ENCODE peak calls at places on chromosome 7, in nine cellular contexts. L is aorta, V is NCI-H524, D is A549, C is brain microvascular endothelial cell, X is GM12878, N is EH, E is C1 segment of cervical spinal cord, B is lower leg skin. A is an unnamed sample.

GRCh38 chr7:137681657-137682562 is 164.9 kb downstream of the DGKI start:
- DNase-seq in L (no peak), B (no peak), X (no peak), E (no peak), V (no peak), N (peak), C (peak), D (no peak), A (no peak)

GRCh38 chr7:1708640-1709249 is 38.7 kb downstream of the ELFN1 start:
- DNase-seq in B (no peak), N (no peak), V (no peak), X (no peak), D (no peak), C (no peak), L (peak), E (no peak), A (no peak)

GRCh38 chr7:26061340-26062239 is 90.4 kb upstream of the NFE2L3 start:
- DNase-seq in X (peak), L (peak), V (peak), N (peak), B (peak), D (peak), C (peak), E (peak), A (peak)

GRCh38 chr7:55086413-55087201 is 67.8 kb downstream of the EGFR start:
- DNase-seq in X (peak), L (no peak), B (no peak), D (no peak), C (peak), E (peak), V (no peak), N (peak), A (no peak)

GRCh38 chr7:80273327-80273726 is 138.7 kb downstream of the GNAI1 start:
- DNase-seq in V (no peak), N (peak), X (no peak), B (no peak), E (no peak), C (no peak), D (no peak), L (no peak), A (no peak)

GRCh38 chr7:95209778-95210177 is 114.6 kb downstream of the PON1 start:
- DNase-seq in B (no peak), N (no peak), X (no peak), C (no peak), V (no peak), D (no peak), L (no peak), E (no peak), A (no peak)

GRCh38 chr7:34806831-34807230 is 148.8 kb downstream of the NPSR1 start:
- DNase-seq in V (peak), D (no peak), L (no peak), X (no peak), B (no peak), N (no peak), C (no peak), E (no peak), A (no peak)

GRCh38 chr7:12031186-12031585 is 179.9 kb upstream of the TMEM106B start:
- DNase-seq in C (no peak), X (no peak), B (no peak), V (no peak), L (no peak), D (no peak), N (peak), E (no peak), A (no peak)

GRCh38 chr7:151817315-151817690 is 59.6 kb downstream of the PRKAG2 start:
- DNase-seq in C (no peak), D (no peak), L (no peak), N (no peak), V (no peak), E (no peak), X (no peak), B (no peak), A (no peak)

GRCh38 chr7:148021507-148022045 is 569.0 kb upstream of the C7orf33 start:
- DNase-seq in X (no peak), C (no peak), D (no peak), L (no peak), B (no peak), N (no peak), E (no peak), V (no peak), A (no peak)

GRCh38 chr7:113175525-113176097 is 57.3 kb upstream of the SMIM30 start:
- DNase-seq in B (no peak), N (peak), C (peak), X (no peak), E (no peak), D (no peak), V (no peak), L (no peak), A (no peak)

GRCh38 chr7:156703209-156703608 is 62.6 kb downstream of the RNF32 start:
- DNase-seq in L (no peak), E (no peak), D (no peak), N (no peak), B (no peak), X (no peak), V (no peak), C (no peak), A (no peak)

GRCh38 chr7:106048621-106049020 is 63.5 kb downstream of the SYPL1 start:
- DNase-seq in L (no peak), X (no peak), V (no peak), E (no peak), B (no peak), D (no peak), C (no peak), N (no peak), A (no peak)

GRCh38 chr7:33043875-33044718 is 18.5 kb downstream of the NT5C3A start:
- DNase-seq in N (no peak), E (no peak), V (no peak), C (no peak), B (no peak), D (peak), L (no peak), X (no peak), A (no peak)

GRCh38 chr7:98315318-98315993 is 34.0 kb downstream of the BRI3 start:
- DNase-seq in L (peak), D (no peak), V (no peak), C (no peak), X (peak), N (no peak), E (no peak), B (no peak), A (no peak)

GRCh38 chr7:78983483-78983882 is 470.0 kb downstream of the MAGI2 start:
- DNase-seq in C (no peak), B (no peak), D (no peak), X (no peak), L (no peak), N (no peak), E (no peak), V (no peak), A (no peak)

GRCh38 chr7:38656976-38657375 is 25.8 kb upstream of the AMPH start:
- DNase-seq in L (no peak), X (no peak), E (no peak), B (no peak), C (no peak), D (no peak), N (no peak), V (no peak), A (no peak)

GRCh38 chr7:157993406-157994105 is 594.1 kb downstream of the PTPRN2 start:
- DNase-seq in V (no peak), C (no peak), E (no peak), B (no peak), X (no peak), D (no peak), L (peak), N (no peak), A (no peak)

GRCh38 chr7:130363156-130363847 is 17.0 kb upstream of the CPA1 start:
- DNase-seq in B (peak), C (peak), X (no peak), D (peak), E (no peak), N (peak), L (no peak), V (no peak), A (no peak)

GRCh38 chr7:37081436-37081835 is 357.1 kb upstream of the AOAH start:
- DNase-seq in V (no peak), C (no peak), D (peak), N (no peak), X (peak), E (no peak), B (no peak), L (peak), A (peak)

GRCh38 chr7:23347682-23348180 is 48.6 kb downstream of the MALSU1 start:
- DNase-seq in X (no peak), E (no peak), D (peak), N (peak), B (no peak), C (peak), L (no peak), V (no peak), A (no peak)

GRCh38 chr7:70693690-70694356 is 438.1 kb upstream of the GALNT17 start:
- DNase-seq in L (peak), B (peak), E (peak), C (peak), V (peak), N (peak), X (no peak), D (peak), A (peak)

GRCh38 chr7:80844916-80845315 is 73.9 kb downstream of the SEMA3C start:
- DNase-seq in N (no peak), E (no peak), L (no peak), V (no peak), B (no peak), D (no peak), X (no peak), C (no peak), A (no peak)

GRCh38 chr7:66505009-66505408 is 123.7 kb upstream of the KCTD7 start:
- DNase-seq in X (no peak), L (peak), V (no peak), N (no peak), E (no peak), B (no peak), D (no peak), C (no peak), A (no peak)

GRCh38 chr7:155897758-155898386 is 85.6 kb upstream of the SHH start:
- DNase-seq in E (no peak), L (peak), B (no peak), X (no peak), C (no peak), N (no peak), V (no peak), D (no peak), A (no peak)

GRCh38 chr7:47516985-47517590 is 64.8 kb downstream of the TNS3 start:
- DNase-seq in N (no peak), D (no peak), L (peak), V (no peak), E (no peak), B (peak), X (no peak), C (no peak), A (no peak)

GRCh38 chr7:101164071-101164840 is 1.1 kb downstream of the VGF start:
- DNase-seq in B (no peak), E (no peak), V (no peak), D (peak), L (peak), C (no peak), N (peak), X (no peak), A (no peak)

GRCh38 chr7:38154274-38154673 is 23.8 kb upstream of the STARD3NL start:
- DNase-seq in E (no peak), L (no peak), D (no peak), C (no peak), N (no peak), B (no peak), V (no peak), X (no peak), A (no peak)

GRCh38 chr7:111919690-111920179 is 286.5 kb downstream of the DOCK4 start:
- DNase-seq in D (no peak), V (no peak), E (no peak), C (peak), L (no peak), X (no peak), B (no peak), N (peak), A (no peak)

GRCh38 chr7:1943933-1944618 is 274.0 kb downstream of the ELFN1 start:
- DNase-seq in X (no peak), L (peak), V (no peak), D (no peak), C (no peak), E (no peak), B (no peak), N (no peak), A (no peak)

GRCh38 chr7:40324889-40325288 is 190.1 kb downstream of the SUGCT start:
- DNase-seq in X (no peak), D (no peak), C (no peak), N (peak), B (no peak), V (no peak), E (no peak), L (no peak), A (no peak)

GRCh38 chr7:151687523-151688235 is 168.0 kb upstream of the RHEB start:
- DNase-seq in B (peak), C (peak), V (no peak), N (peak), E (no peak), X (no peak), L (peak), D (peak), A (no peak)

GRCh38 chr7:17638727-17639126 is 301.6 kb downstream of the SNX13 start:
- DNase-seq in L (no peak), D (no peak), C (no peak), B (no peak), V (peak), X (no peak), E (no peak), N (no peak), A (no peak)

GRCh38 chr7:91892821-91893340 is 12.4 kb upstream of the MTERF1 start:
- DNase-seq in B (no peak), C (peak), V (peak), X (no peak), D (no peak), L (no peak), N (peak), E (no peak), A (no peak)

GRCh38 chr7:124322561-124322960 is 289.7 kb upstream of the TMEM229A start:
- DNase-seq in V (no peak), E (no peak), D (no peak), N (peak), L (no peak), X (no peak), C (no peak), B (no peak), A (no peak)

A was measured in T-cell.